ENCODE peak calls at places on chromosomes 6 and 20, in six cellular contexts. E is OCI-LY7, Z is PC-9, N is A549, V is neural progenitor cell, R is HCT116. S is an unnamed sample.

GRCh38 chr6:142956726-142957125 is 11.8 kb upstream of the HIVEP2 start:
- DNase-seq in E (no peak), N (no peak), V (no peak), Z (no peak), R (no peak), S (no peak)

GRCh38 chr6:154981071-154981373 is 14.1 kb upstream of the TIAM2 start:
- DNase-seq in V (no peak), N (no peak), E (no peak), R (no peak), Z (no peak), S (no peak)

GRCh38 chr6:56637640-56638039 is 5.0 kb downstream of the DST start:
- DNase-seq in R (peak), N (peak), E (peak), Z (no peak), V (peak), S (no peak)

GRCh38 chr6:42572523-42572922 is 8.7 kb downstream of the UBR2 start:
- DNase-seq in N (no peak), Z (no peak), R (no peak), E (peak), V (no peak), S (no peak)

GRCh38 chr6:135250751-135251356 is 69.7 kb downstream of the MYB start:
- DNase-seq in Z (no peak), N (no peak), V (peak), E (no peak), R (no peak), S (peak)

GRCh38 chr20:34709836-34710567 is 5.9 kb downstream of the TP53INP2 start:
- DNase-seq in N (no peak), V (peak), Z (peak), R (peak), E (no peak), S (no peak)

GRCh38 chr6:139680819-139681218 is 306.4 kb upstream of the CITED2 start:
- DNase-seq in R (no peak), Z (no peak), E (no peak), V (peak), N (no peak), S (no peak)

GRCh38 chr20:11204926-11205768 is 531.3 kb upstream of the JAG1 start:
- DNase-seq in E (peak), V (peak), Z (peak), N (peak), R (peak), S (peak)

GRCh38 chr6:125748534-125749111 is 809 bp upstream of the HEY2 start:
- DNase-seq in Z (no peak), R (no peak), E (no peak), N (no peak), V (peak), S (no peak)

GRCh38 chr6:113047148-113047547 is 700.0 kb downstream of the RFPL4B start:
- DNase-seq in R (no peak), E (no peak), V (no peak), N (peak), Z (no peak), S (no peak)

GRCh38 chr6:159691133-159691962 is 1.7 kb downstream of the SOD2 start:
- DNase-seq in R (peak), N (peak), Z (no peak), E (peak), V (peak), S (no peak)

GRCh38 chr6:151577257-151577656 is 83.4 kb downstream of the CCDC170 start:
- DNase-seq in R (no peak), E (no peak), N (no peak), V (no peak), Z (no peak), S (no peak)

GRCh38 chr6:44353336-44353735 is 10.9 kb downstream of the SPATS1 start:
- DNase-seq in N (no peak), Z (no peak), E (no peak), R (no peak), V (no peak), S (no peak)

GRCh38 chr6:130183271-130184222 is 39.2 kb downstream of the SAMD3 start:
- DNase-seq in R (no peak), N (no peak), Z (no peak), E (no peak), V (no peak), S (no peak)

GRCh38 chr6:18596529-18596835 is 209.3 kb downstream of the RNF144B start:
- DNase-seq in R (no peak), Z (no peak), V (no peak), N (no peak), E (no peak), S (no peak)

GRCh38 chr6:38943964-38944363 is 104.6 kb upstream of the GLP1R start:
- DNase-seq in Z (no peak), E (peak), N (peak), V (peak), R (no peak), S (no peak)

GRCh38 chr6:129671442-129672344 is 38.3 kb downstream of the ARHGAP18 start:
- DNase-seq in V (peak), R (no peak), E (peak), N (no peak), Z (no peak), S (no peak)

GRCh38 chr6:144834426-144835038 is 549.4 kb downstream of the UTRN start:
- DNase-seq in V (no peak), E (no peak), Z (no peak), N (no peak), R (no peak), S (no peak)

GRCh38 chr20:37669773-37670236 is 24.0 kb upstream of the CTNNBL1 start:
- DNase-seq in N (no peak), R (no peak), E (no peak), V (no peak), Z (no peak), S (no peak)

GRCh38 chr20:61125536-61126180 is 126.4 kb upstream of the CDH4 start:
- DNase-seq in Z (no peak), N (no peak), R (no peak), E (no peak), V (no peak), S (no peak)

GRCh38 chr6:70956451-70957283 is at the start of gene B3GAT2:
- DNase-seq in E (no peak), N (peak), R (no peak), V (peak), Z (no peak), S (peak)

GRCh38 chr6:100171533-100172321 is 177.7 kb upstream of the MCHR2 start:
- DNase-seq in N (no peak), Z (no peak), V (no peak), E (no peak), R (no peak), S (no peak)

GRCh38 chr6:83707829-83708545 is 914 bp downstream of the SNAP91 start:
- DNase-seq in V (peak), E (no peak), Z (no peak), N (no peak), R (no peak), S (peak)

GRCh38 chr6:31173406-31173805 is 2.9 kb upstream of the POU5F1 start:
- DNase-seq in R (no peak), V (no peak), Z (no peak), E (no peak), N (no peak), S (no peak)

GRCh38 chr6:134447423-134447822 is 129.5 kb upstream of the SGK1 start:
- DNase-seq in Z (no peak), V (no peak), R (no peak), N (no peak), E (no peak), S (no peak)

GRCh38 chr6:44223471-44224153 is at the start of gene SLC29A1:
- DNase-seq in R (no peak), E (peak), Z (peak), N (peak), V (peak), S (no peak)

GRCh38 chr6:130903007-130903406 is 75.8 kb downstream of the SMLR1 start:
- DNase-seq in N (no peak), Z (no peak), V (peak), E (no peak), R (no peak), S (no peak)

GRCh38 chr20:43590036-43590391 is 723 bp upstream of the IFT52 start:
- DNase-seq in R (no peak), Z (no peak), E (peak), V (peak), N (no peak), S (no peak)

GRCh38 chr6:37433657-37434271 is 743 bp downstream of the CMTR1 start:
- DNase-seq in N (peak), V (peak), E (peak), Z (no peak), R (no peak), S (no peak)

GRCh38 chr6:13249817-13250216 is 78.5 kb downstream of the TBC1D7 start:
- DNase-seq in N (no peak), Z (no peak), V (no peak), E (no peak), R (no peak), S (no peak)

GRCh38 chr6:166939276-166939816 is 17.0 kb downstream of the RNASET2 start:
- DNase-seq in E (no peak), V (no peak), Z (no peak), N (no peak), R (no peak), S (no peak)

GRCh38 chr6:46078294-46078693 is 51.5 kb upstream of the ENPP4 start:
- DNase-seq in R (no peak), Z (no peak), N (no peak), E (no peak), V (no peak), S (no peak)

GRCh38 chr20:56207656-56208055 is 40.9 kb upstream of the MC3R start:
- DNase-seq in R (no peak), N (no peak), Z (no peak), E (no peak), V (no peak), S (no peak)

GRCh38 chr20:56200456-56200855 is 48.1 kb upstream of the MC3R start:
- DNase-seq in V (no peak), Z (no peak), E (peak), R (peak), N (peak), S (no peak)

GRCh38 chr20:56205350-56205749 is 43.2 kb upstream of the MC3R start:
- DNase-seq in V (no peak), E (no peak), N (no peak), Z (no peak), R (no peak), S (no peak)

GRCh38 chr20:56202493-56203077 is 45.9 kb upstream of the MC3R start:
- DNase-seq in E (peak), N (peak), Z (peak), V (no peak), R (no peak), S (no peak)

DNA sequence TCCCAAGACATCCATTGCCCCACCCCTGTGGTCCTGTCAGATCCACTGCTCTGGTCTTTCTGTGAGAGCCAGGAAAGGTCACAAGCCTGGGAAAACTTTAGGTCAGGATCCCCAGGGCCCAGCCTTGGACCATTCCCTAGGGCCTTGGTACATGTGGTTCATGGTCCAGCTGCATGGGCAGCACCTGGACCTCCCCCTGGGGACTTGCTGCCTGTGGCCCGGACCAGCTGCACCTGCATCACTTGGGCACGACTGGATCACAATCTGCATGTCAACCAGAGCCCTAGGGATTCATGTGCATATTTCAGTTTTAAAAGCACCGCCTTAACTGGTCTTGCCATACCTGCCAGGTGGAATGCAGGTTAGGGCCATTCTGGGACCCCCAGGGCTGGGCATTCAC is 44.3 kb upstream of the MC3R start:
- DNase-seq in E (no peak), R (no peak), Z (no peak), N (no peak), V (no peak), S (no peak)
- H3K4me2 ChIP-seq in E (no peak), R (no peak), Z (no peak), N (no peak), V (no peak), S (no peak)

DNA sequence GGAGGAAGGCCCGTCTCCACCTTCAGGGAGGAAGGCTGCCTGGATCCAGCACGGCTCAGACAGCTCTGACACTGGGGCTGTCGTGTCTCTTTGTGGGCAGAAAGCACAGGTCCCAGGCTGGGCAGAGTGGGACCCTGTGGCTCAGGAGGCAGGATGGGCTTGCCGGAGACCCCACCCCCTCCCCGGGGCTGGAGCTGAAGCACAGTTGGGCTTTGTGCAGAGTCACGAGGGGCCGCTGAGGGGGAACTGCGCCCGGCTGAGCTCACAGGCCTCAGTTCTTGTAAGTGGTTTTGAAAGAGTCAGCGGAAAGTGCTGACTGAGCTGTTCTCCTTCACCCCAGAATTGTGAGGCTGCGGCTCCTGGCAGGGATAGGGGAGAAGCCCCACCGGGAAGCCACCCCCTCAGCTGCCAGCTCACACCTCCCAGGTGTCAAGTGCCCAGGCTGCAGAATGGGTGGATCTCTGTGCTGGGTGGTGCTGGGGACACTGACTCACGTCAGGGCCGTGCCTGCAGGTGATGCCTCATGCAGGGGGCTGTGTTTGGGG is 145.5 kb upstream of the RNF24 start:
- DNase-seq in E (peak), N (no peak), R (no peak), Z (peak), V (peak), S (peak)
- H3K4me2 ChIP-seq in E (peak), N (peak), R (peak), Z (peak), V (peak), S (no peak)

GRCh38 chr20:25484911-25485511 is 77.5 kb downstream of the GINS1 start:
- DNase-seq in N (no peak), E (peak), V (no peak), R (no peak), Z (peak), S (no peak)
- H3K4me2 ChIP-seq in N (no peak), E (no peak), V (no peak), R (no peak), Z (peak), S (no peak)

GRCh38 chr20:51372176-51372803 is 170.2 kb downstream of the NFATC2 start:
- DNase-seq in N (peak), Z (peak), R (peak), V (peak), E (peak), S (peak)

GRCh38 chr20:51374961-51375360 is 167.6 kb downstream of the NFATC2 start:
- DNase-seq in E (no peak), R (no peak), N (no peak), Z (no peak), V (no peak), S (no peak)

GRCh38 chr20:51373713-51374481 is 168.6 kb downstream of the NFATC2 start:
- DNase-seq in E (no peak), R (no peak), V (no peak), Z (no peak), N (no peak), S (no peak)

GRCh38 chr20:51371720-51372119 is 170.8 kb downstream of the NFATC2 start:
- DNase-seq in Z (no peak), V (no peak), N (no peak), E (no peak), R (no peak), S (no peak)

DNA sequence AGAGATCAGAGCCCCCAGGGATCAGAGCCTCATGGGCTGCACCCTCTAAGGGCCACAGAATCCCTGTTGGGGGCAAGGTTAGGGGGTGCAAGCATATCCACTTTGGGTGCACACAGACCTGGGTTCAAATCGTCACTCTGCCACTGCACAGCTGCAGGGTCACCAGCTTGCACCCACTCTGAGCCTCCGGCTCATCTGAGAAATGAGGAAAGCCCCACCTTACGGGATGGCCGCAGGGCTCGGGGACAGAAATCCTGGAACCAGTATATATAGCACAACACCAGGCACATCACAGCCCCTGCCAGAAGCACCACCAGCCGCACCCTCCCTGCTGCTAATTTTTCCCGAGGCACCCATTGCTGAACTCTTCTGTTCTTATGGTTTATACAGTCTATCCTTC is 169.6 kb downstream of the NFATC2 start:
- DNase-seq in R (no peak), Z (no peak), V (no peak), E (no peak), N (no peak), S (no peak)
- H3K4me2 ChIP-seq in R (no peak), Z (no peak), V (no peak), E (no peak), N (no peak), S (no peak)

DNA sequence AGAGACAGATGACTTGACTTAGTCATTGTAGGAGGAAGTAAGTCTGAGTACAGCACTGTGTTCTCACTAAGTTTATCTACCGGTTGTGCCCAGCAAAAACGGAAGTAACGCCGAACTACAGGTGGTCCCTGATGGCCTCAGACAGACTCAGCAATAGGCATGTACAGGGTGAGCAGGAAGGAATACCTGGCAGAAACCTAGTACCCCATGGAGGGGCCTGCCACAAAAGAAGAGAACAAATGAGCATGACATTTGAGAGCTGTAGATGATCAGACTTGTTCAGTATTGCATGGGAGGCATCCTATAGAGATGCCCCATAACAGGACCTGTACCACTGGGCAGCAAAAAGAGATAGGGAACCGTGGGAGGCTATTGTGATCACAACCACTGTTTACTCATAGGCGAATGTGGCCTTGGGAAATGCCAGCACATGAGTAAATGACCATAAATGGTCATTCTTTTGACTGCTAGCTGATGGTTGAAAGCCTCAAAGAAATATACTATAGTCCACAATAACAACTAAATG is 106.4 kb upstream of the TAB2 start:
- DNase-seq in Z (no peak), V (no peak), R (no peak), E (peak), N (no peak), S (no peak)
- H3K4me2 ChIP-seq in Z (no peak), V (no peak), R (no peak), E (peak), N (no peak), S (no peak)

DNA sequence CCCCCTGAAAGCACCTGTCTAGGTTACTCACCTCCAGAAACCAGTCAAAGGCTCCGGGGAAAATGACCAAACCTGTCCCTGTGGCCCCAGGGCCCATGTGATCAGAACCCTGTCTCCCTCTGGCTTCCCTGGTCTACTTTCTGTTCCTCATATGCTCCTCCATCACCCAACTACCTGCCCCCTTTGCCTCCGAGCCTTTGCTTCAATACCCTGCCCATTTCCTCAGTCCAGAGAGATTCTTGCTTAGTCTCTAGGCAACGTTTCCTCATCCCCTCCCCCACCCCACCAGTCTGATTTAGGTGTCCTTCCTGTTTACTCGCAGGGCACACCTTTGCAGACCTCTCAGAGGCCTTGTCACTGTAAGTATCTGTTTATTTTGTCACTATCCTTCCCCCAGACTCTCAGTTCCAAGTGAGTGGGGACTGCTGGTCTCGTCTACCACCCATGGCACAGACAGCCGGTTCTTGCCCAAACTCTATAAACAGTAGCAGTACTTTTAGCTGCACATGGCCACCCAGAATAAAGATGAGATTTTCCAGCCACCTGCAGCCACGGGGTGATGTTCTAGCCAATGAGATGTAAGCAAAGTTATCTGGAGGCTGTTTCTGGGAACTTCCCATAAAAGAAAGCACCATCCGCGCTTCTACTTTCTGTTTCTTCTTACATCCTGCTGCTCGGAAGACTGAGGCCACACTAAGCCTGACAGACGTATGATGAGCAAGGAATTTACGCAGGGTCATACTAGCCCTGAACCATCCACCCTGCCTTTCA is 13.3 kb downstream of the ELOVL5 start:
- DNase-seq in V (no peak), E (peak), R (no peak), Z (no peak), N (no peak), S (no peak)
- H3K4me2 ChIP-seq in V (peak), E (peak), R (no peak), Z (no peak), N (no peak), S (peak)

GRCh38 chr20:13426870-13427269 is 205.8 kb downstream of the ISM1 start:
- DNase-seq in Z (no peak), R (no peak), N (no peak), V (no peak), E (no peak), S (no peak)

GRCh38 chr20:13436530-13436929 is 202.2 kb downstream of the TASP1 start:
- DNase-seq in R (no peak), E (no peak), Z (no peak), N (peak), V (no peak), S (no peak)

GRCh38 chr20:13430346-13431002 is 208.3 kb downstream of the TASP1 start:
- DNase-seq in V (no peak), N (peak), R (peak), E (peak), Z (peak), S (no peak)

GRCh38 chr20:13428684-13429083 is 207.6 kb downstream of the ISM1 start:
- DNase-seq in R (no peak), E (no peak), V (no peak), Z (no peak), N (no peak), S (no peak)

GRCh38 chr20:13432126-13432525 is 206.6 kb downstream of the TASP1 start:
- DNase-seq in R (no peak), Z (no peak), E (no peak), N (no peak), V (no peak), S (no peak)
- H3K4me2 ChIP-seq in R (no peak), Z (no peak), E (no peak), N (no peak), V (no peak), S (no peak)

GRCh38 chr20:47549671-47550070 is 48.0 kb downstream of the NCOA3 start:
- DNase-seq in V (no peak), E (no peak), R (no peak), N (no peak), Z (no peak), S (no peak)
- H3K4me2 ChIP-seq in V (no peak), E (no peak), R (no peak), N (no peak), Z (no peak), S (no peak)

S was measured in H1.